ENCODE peak calls at places on chromosome 15, in ten cellular contexts. R, K, E, A, I, V, H, U, F and B are unnamed samples.

GRCh38 chr15:97200161-97200560 is 760.3 kb upstream of the ARRDC4 start:
- DNase-seq in R (no peak), K (no peak), E (no peak), A (no peak), I (no peak), V (no peak), H (no peak), U (no peak), F (no peak), B (no peak)

GRCh38 chr15:42157981-42158765 is 1.7 kb upstream of the PLA2G4F start:
- DNase-seq in R (peak), K (no peak), E (no peak), A (peak), I (no peak), V (peak), H (no peak), U (no peak), F (no peak), B (peak)

GRCh38 chr15:54580643-54581042 is 602.4 kb downstream of the UNC13C start:
- DNase-seq in R (no peak), K (no peak), E (no peak), A (peak), I (no peak), V (no peak), H (no peak), U (no peak), F (no peak), B (no peak)

GRCh38 chr15:55829826-55830225 is 86.9 kb upstream of the PRTG start:
- DNase-seq in R (no peak), K (no peak), E (no peak), A (no peak), I (no peak), V (no peak), H (no peak), U (no peak), F (no peak), B (no peak)

GRCh38 chr15:68228143-68228970 is 1.2 kb downstream of the CLN6 start:
- DNase-seq in R (peak), K (no peak), E (no peak), A (peak), I (no peak), V (no peak), H (no peak), U (no peak), F (no peak), B (peak)

GRCh38 chr15:78223396-78224023 is 10.9 kb downstream of the ACSBG1 start:
- DNase-seq in R (no peak), K (no peak), E (no peak), A (no peak), I (no peak), V (peak), H (no peak), U (no peak), F (no peak), B (no peak)

GRCh38 chr15:33425149-33425548 is 114.4 kb downstream of the RYR3 start:
- DNase-seq in R (no peak), K (no peak), E (peak), A (peak), I (no peak), V (peak), H (no peak), U (no peak), F (no peak), B (no peak)

GRCh38 chr15:40782609-40783227 is 12.9 kb downstream of the C15orf62 start:
- DNase-seq in R (peak), K (peak), E (no peak), A (peak), I (peak), V (no peak), H (peak), U (peak), F (no peak), B (peak)

GRCh38 chr15:99424978-99425665 is 140.7 kb upstream of the MEF2A start:
- DNase-seq in R (peak), K (no peak), E (peak), A (peak), I (peak), V (peak), H (no peak), U (no peak), F (no peak), B (peak)

GRCh38 chr15:38696120-38696727 is 131.6 kb upstream of the RASGRP1 start:
- DNase-seq in R (no peak), K (no peak), E (no peak), A (peak), I (peak), V (no peak), H (no peak), U (no peak), F (no peak), B (peak)

GRCh38 chr15:50260969-50261496 is 4.5 kb downstream of the HDC start:
- DNase-seq in R (no peak), K (no peak), E (no peak), A (no peak), I (no peak), V (no peak), H (no peak), U (no peak), F (no peak), B (no peak)